ENCODE peak calls at places on chromosomes 16 and 17, in four cellular contexts. K is NCI-H510A treated with DMSO at 0.1 percent for 48 hours; A is body of pancreas; B is activated CD8-positive, alpha-beta memory T cell treated with anti-CD3 and anti-CD28 coated beads for 1 hour. D is an unnamed sample.

GRCh38 chr16:80899804-80900592 is 95.6 kb upstream of the CDYL2 start:
- DNase-seq in A (peak; percentile 93), B (no peak), K (no peak), D (peak; percentile 67)

GRCh38 chr17:76535788-76536510 is 1.6 kb downstream of the CYGB start:
- DNase-seq in A (no peak), K (no peak), B (no peak), D (no peak)

GRCh38 chr17:19274893-19275292 is 37.7 kb downstream of the EPN2 start:
- DNase-seq in A (no peak), K (no peak), B (no peak), D (peak; percentile 43)

GRCh38 chr16:5235119-5235518 is 137.5 kb upstream of the EEF2KMT start:
- DNase-seq in K (no peak), B (no peak), A (no peak), D (no peak)

GRCh38 chr17:35189291-35189690 is 4.9 kb downstream of the SLC35G3 start:
- DNase-seq in A (no peak), B (no peak), K (no peak), D (peak; percentile 17)

GRCh38 chr16:88782454-88783390 is 2.3 kb downstream of the PIEZO1 start:
- DNase-seq in B (no peak), K (no peak), A (no peak), D (peak; percentile 78)

GRCh38 chr16:75053791-75054555 is 55.1 kb downstream of the ZNRF1 start:
- DNase-seq in B (no peak), A (peak; percentile 43), K (peak; percentile 83), D (peak; percentile 16)

GRCh38 chr17:66275651-66276050 is 26.8 kb upstream of the PRKCA start:
- DNase-seq in B (no peak), K (no peak), A (peak; percentile 44), D (peak; percentile 98)

GRCh38 chr17:46774108-46774737 is 44.3 kb downstream of the WNT3 start:
- DNase-seq in K (no peak), B (no peak), A (no peak), D (peak; percentile 17)

GRCh38 chr17:76053230-76054111 is 18.8 kb downstream of the SRP68 start:
- DNase-seq in A (no peak), K (no peak), B (no peak), D (peak; percentile 69)

GRCh38 chr17:79830303-79830702 is 8.9 kb downstream of the CBX4 start:
- DNase-seq in B (no peak), K (no peak), A (no peak), D (no peak)

GRCh38 chr16:71474864-71475263 is 12.8 kb upstream of the ZNF23 start:
- DNase-seq in B (no peak), A (no peak), K (no peak), D (peak; percentile 97)

GRCh38 chr16:8877894-8878522 is 4.1 kb upstream of the LITAFD start:
- DNase-seq in K (no peak), B (no peak), A (no peak), D (no peak)

GRCh38 chr17:81710514-81711308 is 1.4 kb upstream of the SLC25A10 start:
- DNase-seq in A (peak; percentile 42), K (no peak), B (no peak), D (peak; percentile 38)

GRCh38 chr16:20906225-20906870 is 5.8 kb downstream of the LYRM1 start:
- DNase-seq in K (no peak), A (no peak), B (no peak), D (peak; percentile 95)

GRCh38 chr16:2782583-2783351 is 4.6 kb downstream of the PRSS33 start:
- DNase-seq in A (no peak), K (no peak), B (no peak), D (no peak)

D was measured in EH.